ENCODE peak calls at places on chromosomes 7 and 10, in seven cellular contexts. Q is NCI-H446; L is HuH-7; S is fibroblast of pulmonary artery; E is CD4-positive, CD25-positive, alpha-beta regulatory T cell; B is IMR-90; F is stimulated activated CD8-positive, alpha-beta memory T cell treated with anti-CD3 and anti-CD28 coated beads, Interleukin-4, amount 100 ng/mL, for 24 hours. D is an unnamed sample.

GRCh38 chr10:116490028-116490662 is 55.6 kb upstream of the PNLIP start:
- DNase-seq in Q (peak; percentile 6), L (peak; percentile 20), S (peak; percentile 38), E (no peak), B (peak; percentile 16), F (no peak), D (no peak)

GRCh38 chr10:71512794-71513379 is 116.2 kb downstream of the CDH23 start:
- DNase-seq in Q (no peak), L (no peak), S (no peak), E (no peak), B (no peak), F (no peak), D (no peak)

GRCh38 chr7:70920886-70921285 is 211.1 kb upstream of the GALNT17 start:
- DNase-seq in Q (no peak), L (no peak), S (no peak), E (no peak), B (no peak), F (no peak), D (no peak)

GRCh38 chr7:5567810-5568209 is 144.2 kb upstream of the TNRC18 start:
- DNase-seq in Q (no peak), L (no peak), S (peak; percentile 37), E (peak; percentile 22), B (no peak), F (no peak), D (no peak)

GRCh38 chr10:66637273-66638036 is 288.4 kb upstream of the LRRTM3 start:
- DNase-seq in Q (peak; percentile 1), L (no peak), S (peak; percentile 0), E (no peak), B (no peak), F (no peak), D (no peak)

GRCh38 chr7:44224951-44225565 is 24.3 kb downstream of the YKT6 start:
- DNase-seq in Q (no peak), L (no peak), S (no peak), E (no peak), B (no peak), F (no peak), D (no peak)

GRCh38 chr10:123043409-123043925 is 34.7 kb downstream of the ACADSB start:
- DNase-seq in Q (peak; percentile 37), L (peak; percentile 58), S (peak; percentile 73), E (peak; percentile 54), B (peak; percentile 67), F (peak; percentile 11), D (peak; percentile 76)

GRCh38 chr7:131735151-131735550 is 178.7 kb upstream of the PODXL start:
- DNase-seq in Q (no peak), L (no peak), S (peak; percentile 2), E (no peak), B (no peak), F (no peak), D (no peak)

GRCh38 chr7:47635091-47636090 is 53.5 kb upstream of the TNS3 start:
- DNase-seq in Q (no peak), L (peak; percentile 64), S (no peak), E (no peak), B (no peak), F (no peak), D (peak; percentile 49)

D was measured in SK-N-DZ.